ENCODE peak calls at places on chromosomes 11 and 22, in ten cellular contexts. E is effector CD4-positive, alpha-beta T cell; K is Caco-2; Y is stimulated activated CD4-positive, alpha-beta T cell treated with anti-CD3 and anti-CD28 coated beads, Interleukin-2, amount 100 ng/mL, for 24 hours; G is mammary epithelial cell; H is activated naive CD8-positive, alpha-beta T cell treated with anti-CD3 and anti-CD28 coated beads, Interleukin-2, amount 50 U/mL, for 24 hours; T is AG09309; N is osteocyte; A is colonic mucosa; I is HEK293T. X is an unnamed sample.

GRCh38 chr11:11993814-11994213 is 14.6 kb downstream of the DKK3 start:
- DNase-seq in Y (no peak), G (peak; percentile 86), T (no peak), I (no peak), A (no peak), E (no peak), H (no peak), N (peak; percentile 89), K (no peak), X (peak; percentile 34)

GRCh38 chr11:8070417-8071101 is 10.5 kb upstream of the TUB start:
- DNase-seq in H (no peak), Y (no peak), K (no peak), N (no peak), G (peak; percentile 27), I (peak; percentile 62), E (no peak), T (no peak), A (no peak), X (no peak)

GRCh38 chr11:125464266-125464662 is 31.8 kb downstream of the FEZ1 start:
- DNase-seq in N (peak; percentile 56), Y (no peak), I (no peak), A (no peak), K (no peak), T (no peak), E (no peak), H (no peak), G (peak; percentile 27), X (no peak)

GRCh38 chr11:76209671-76209955 is 3.3 kb upstream of the WNT11 start:
- DNase-seq in Y (no peak), I (no peak), T (no peak), E (no peak), K (no peak), N (no peak), A (no peak), G (no peak), H (peak; percentile 20), X (no peak)

GRCh38 chr11:20093775-20094174 is 66.5 kb downstream of the DBX1 start:
- DNase-seq in T (no peak), G (no peak), Y (no peak), A (no peak), H (no peak), N (no peak), K (no peak), I (no peak), E (no peak), X (no peak)

GRCh38 chr11:62647609-62648005 is 1.2 kb upstream of the GANAB start:
- DNase-seq in Y (no peak), A (no peak), G (no peak), E (no peak), T (no peak), K (no peak), N (no peak), H (no peak), I (no peak), X (no peak)

GRCh38 chr22:19974935-19975706 is 33.5 kb upstream of the TXNRD2 start:
- DNase-seq in T (no peak), A (no peak), H (no peak), N (no peak), E (no peak), K (no peak), I (no peak), G (no peak), Y (no peak), X (no peak)

GRCh38 chr22:45546333-45547015 is 43.8 kb downstream of the FBLN1 start:
- DNase-seq in Y (no peak), I (no peak), G (no peak), E (no peak), H (no peak), K (no peak), A (no peak), T (no peak), N (no peak), X (no peak)

GRCh38 chr11:68266121-68266891 is 5.5 kb downstream of the C11orf24 start:
- DNase-seq in K (peak; percentile 10), A (no peak), G (no peak), E (no peak), T (no peak), N (no peak), Y (no peak), H (no peak), I (no peak), X (no peak)

GRCh38 chr11:71962428-71963038 is 33.7 kb downstream of the RNF121 start:
- DNase-seq in Y (no peak), T (peak; percentile 23), N (no peak), E (no peak), A (no peak), H (no peak), I (no peak), G (no peak), K (no peak), X (no peak)

GRCh38 chr11:76235233-76236091 is 29.2 kb upstream of the WNT11 start:
- DNase-seq in A (peak; percentile 96), T (peak; percentile 72), I (peak; percentile 96), K (peak; percentile 80), H (peak; percentile 91), G (peak; percentile 85), N (peak; percentile 97), E (peak; percentile 79), Y (peak; percentile 94), X (peak; percentile 97)

GRCh38 chr22:32695451-32695891 is 106.0 kb upstream of the TIMP3 start:
- DNase-seq in Y (no peak), H (no peak), T (no peak), E (no peak), N (no peak), I (no peak), G (peak; percentile 69), A (no peak), K (peak; percentile 67), X (no peak)

GRCh38 chr11:79434263-79434662 is 6.6 kb downstream of the TENM4 start:
- DNase-seq in T (no peak), E (no peak), G (no peak), H (no peak), A (no peak), N (no peak), Y (no peak), K (no peak), I (no peak), X (no peak)

GRCh38 chr11:10528121-10528520 is 12.9 kb downstream of the RNF141 start:
- DNase-seq in H (no peak), A (no peak), I (no peak), N (no peak), K (no peak), G (no peak), Y (no peak), T (no peak), E (no peak), X (no peak)

GRCh38 chr11:45252134-45252856 is 33.8 kb downstream of the SYT13 start:
- DNase-seq in Y (peak; percentile 28), E (no peak), A (peak; percentile 84), K (peak; percentile 67), G (no peak), I (peak; percentile 86), T (no peak), N (no peak), H (peak; percentile 40), X (peak; percentile 73)

GRCh38 chr11:40306938-40307548 is 1152.4 kb downstream of the LRRC4C start:
- DNase-seq in G (peak; percentile 32), E (no peak), K (no peak), Y (no peak), T (no peak), I (peak; percentile 16), A (no peak), N (no peak), H (no peak), X (no peak)

GRCh38 chr11:81963018-81963417 is 770.6 kb downstream of the FAM181B start:
- DNase-seq in Y (no peak), I (no peak), N (no peak), E (no peak), G (no peak), H (no peak), K (no peak), T (no peak), A (no peak), X (no peak)

GRCh38 chr11:2525166-2525861 is 80.5 kb downstream of the KCNQ1 start:
- DNase-seq in T (no peak), N (peak; percentile 75), A (peak; percentile 18), G (no peak), I (no peak), Y (no peak), E (no peak), K (peak; percentile 27), H (no peak), X (peak; percentile 65)

GRCh38 chr11:78821371-78822306 is 247.0 kb upstream of the NARS2 start:
- DNase-seq in K (no peak), N (no peak), E (no peak), T (no peak), A (no peak), G (no peak), I (no peak), Y (no peak), H (no peak), X (no peak)

GRCh38 chr11:122851366-122852011 is 13.2 kb downstream of the CRTAM start:
- DNase-seq in K (no peak), N (no peak), A (no peak), I (no peak), T (no peak), G (no peak), H (no peak), E (peak; percentile 24), Y (no peak), X (no peak)